ENCODE peak calls at places on chromosomes 13 and 19, in eight cellular contexts. G is ascending aorta, E is left ventricle myocardium inferior, O is transverse colon, S is fibroblast of lung, R is iPS DF 6.9, M is PC-3, V is breast epithelium. Z is an unnamed sample. For H3K27me3 and H3K4me1, the result is how much of the 10 kb centered on the place peaks cover.

GRCh38 chr13:69565334-69565733 is 542.3 kb upstream of the ATXN8OS start:
- DNase-seq in R (no peak), M (peak), V (no peak), S (peak), G (no peak), E (no peak), O (peak), Z (no peak)

GRCh38 chr13:45878966-45879365 is 27.4 kb upstream of the SIAH3 start:
- DNase-seq in M (no peak), R (no peak), E (no peak), S (no peak), V (no peak), O (no peak), G (no peak), Z (no peak)

GRCh38 chr19:51676566-51677083 is 16.5 kb upstream of the SPACA6 start:
- DNase-seq in M (no peak), R (no peak), V (no peak), G (no peak), E (no peak), O (no peak), S (no peak), Z (no peak)

GRCh38 chr13:46716821-46717220 is 80.1 kb downstream of the ESD start:
- DNase-seq in S (peak), E (no peak), R (no peak), M (no peak), O (no peak), V (no peak), G (no peak), Z (no peak)

GRCh38 chr13:79533781-79534400 is 52.9 kb downstream of the NDFIP2 start:
- DNase-seq in R (no peak), S (peak), V (no peak), G (no peak), E (no peak), M (no peak), O (no peak), Z (no peak)

GRCh38 chr13:45595968-45596367 is 19.6 kb downstream of the ERICH6B start:
- DNase-seq in M (no peak), R (no peak), O (no peak), E (no peak), G (no peak), V (no peak), S (no peak), Z (no peak)

GRCh38 chr19:49338691-49339363 is 3.6 kb downstream of the CD37 start:
- DNase-seq in O (peak), E (peak), R (no peak), V (peak), M (peak), S (peak), G (peak), Z (peak)

GRCh38 chr13:76820759-76821158 is 65.4 kb downstream of the KCTD12 start:
- DNase-seq in R (no peak), O (no peak), M (no peak), S (no peak), V (no peak), G (peak), E (peak), Z (no peak)

GRCh38 chr19:35090795-35091214 is 24.8 kb upstream of the FXYD3 start:
- DNase-seq in S (peak), O (no peak), M (no peak), G (no peak), R (no peak), E (no peak), V (no peak), Z (no peak)

GRCh38 chr13:31377946-31378345 is 178.2 kb downstream of the B3GLCT start:
- DNase-seq in S (no peak), R (no peak), E (no peak), M (no peak), O (no peak), V (no peak), G (no peak), Z (no peak)
- H3K27ac ChIP-seq in S (no peak), R (no peak), E (no peak), M (no peak), O (no peak), V (no peak), G (no peak), Z (no peak)

GRCh38 chr13:99956473-99957349 is 14.9 kb downstream of the ZIC5 start:
- DNase-seq in M (no peak), E (no peak), V (no peak), S (no peak), G (no peak), R (no peak), O (no peak), Z (no peak)
- H3K27me3 ChIP-seq in M (half or more), E (half or more), V (under half), S (half or more), G (under half), R (under half), O (half or more), Z (half or more)

DNA sequence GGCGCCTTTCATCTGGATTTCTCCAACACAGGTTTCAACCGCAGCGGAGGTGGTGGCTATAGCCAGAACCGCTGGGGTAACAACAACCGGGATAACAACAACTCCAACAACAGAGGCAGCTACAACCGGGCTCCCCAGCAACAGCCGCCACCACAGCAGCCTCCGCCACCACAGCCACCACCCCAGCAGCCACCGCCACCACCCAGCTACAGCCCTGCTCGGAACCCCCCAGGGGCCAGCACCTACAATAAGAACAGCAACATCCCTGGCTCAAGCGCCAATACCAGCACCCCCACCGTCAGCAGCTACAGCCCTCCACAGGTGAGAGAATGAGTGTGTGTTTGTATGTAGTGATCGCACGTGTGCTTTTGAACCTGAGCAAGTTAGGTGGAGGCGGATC is 6.0 kb upstream of the CCDC97 start:
- DNase-seq in R (no peak), G (no peak), M (no peak), S (no peak), V (no peak), O (no peak), E (no peak), Z (no peak)
- H3K4me1 ChIP-seq in R (under half), G (under half), M (under half), S (under half), V (under half), O (under half), E (half or more), Z (under half)

GRCh38 chr19:8459520-8460260 is 14.9 kb downstream of the HNRNPM start:
- DNase-seq in M (peak), V (no peak), R (no peak), O (no peak), S (peak), E (no peak), G (no peak), Z (no peak)

GRCh38 chr19:8458380-8458779 is 13.6 kb downstream of the HNRNPM start:
- DNase-seq in V (no peak), G (no peak), M (no peak), O (peak), S (no peak), R (no peak), E (no peak), Z (no peak)

GRCh38 chr19:8460516-8461298 is 15.9 kb downstream of the HNRNPM start:
- DNase-seq in V (no peak), E (no peak), O (no peak), R (no peak), S (no peak), G (no peak), M (no peak), Z (no peak)

GRCh38 chr19:8457802-8458201 is 13.0 kb downstream of the HNRNPM start:
- DNase-seq in E (no peak), V (no peak), R (no peak), G (no peak), M (no peak), S (no peak), O (no peak), Z (no peak)

DNA sequence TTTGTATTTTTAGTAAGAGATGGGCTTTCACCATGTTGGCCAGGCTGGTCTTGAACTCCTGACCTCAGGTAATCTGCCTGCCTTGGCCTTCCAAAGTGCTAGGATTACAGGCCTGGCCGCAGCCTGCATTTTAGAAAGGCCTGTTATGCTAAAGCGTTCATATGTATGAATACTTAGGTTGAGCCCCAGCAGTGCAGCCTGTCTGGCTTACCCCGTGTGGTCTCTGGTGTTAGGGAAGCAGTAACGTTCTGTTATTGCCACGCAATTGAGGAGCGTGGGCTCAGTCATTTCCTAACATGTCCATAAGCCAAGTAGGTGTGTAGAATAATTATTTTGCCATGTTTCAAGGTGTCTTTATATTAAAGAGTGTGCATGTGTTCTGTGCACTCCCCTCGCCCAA is 14.3 kb downstream of the HNRNPM start:
- DNase-seq in R (no peak), M (no peak), S (no peak), E (no peak), G (no peak), O (no peak), V (no peak), Z (no peak)
- H3K27ac ChIP-seq in R (no peak), M (peak), S (peak), E (peak), G (peak), O (peak), V (peak), Z (peak)

DNA sequence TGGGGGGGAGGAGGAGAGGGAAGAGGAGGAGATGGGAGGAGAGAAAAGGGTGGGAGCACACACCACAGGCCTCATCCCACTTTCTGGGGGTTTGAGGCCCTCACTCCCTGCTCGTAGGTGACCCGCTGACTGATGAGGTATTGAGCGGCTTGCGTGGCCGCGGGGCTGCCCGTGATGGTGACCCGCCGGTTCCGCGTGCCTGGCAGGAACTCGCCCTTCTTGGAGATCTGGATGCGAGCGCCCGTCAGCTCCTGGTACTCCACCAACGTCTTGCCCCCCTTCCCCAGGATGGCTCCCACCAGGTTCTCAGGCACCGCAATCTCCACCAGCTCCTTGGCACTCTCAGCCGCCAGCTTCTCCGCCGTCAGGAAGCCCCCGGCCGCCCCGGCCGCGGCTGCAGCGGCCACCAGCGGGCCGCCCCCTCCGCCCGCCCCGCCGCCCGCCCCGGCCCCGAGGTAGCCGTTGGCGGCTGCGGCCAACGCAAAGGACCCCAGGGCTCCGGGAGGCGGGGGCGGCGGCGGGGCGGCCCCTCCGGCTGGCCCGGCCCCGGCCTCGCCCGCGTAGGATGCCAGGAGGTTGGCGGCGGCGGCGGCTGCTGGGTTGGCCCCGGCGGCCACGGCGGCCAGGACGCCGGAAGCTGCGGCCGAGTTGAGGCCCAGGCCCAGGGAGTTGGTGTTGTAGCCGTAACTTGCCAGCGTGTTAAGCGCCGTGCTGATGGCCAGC is 25.4 kb upstream of the NANOS2 start:
- DNase-seq in R (no peak), V (no peak), G (no peak), M (no peak), O (no peak), S (no peak), E (no peak), Z (no peak)
- H3K27me3 ChIP-seq in R (under half), V (under half), G (under half), M (under half), O (half or more), S (under half), E (half or more), Z (under half)

Z was measured in thoracic aorta.